ENCODE peak calls at places on chromosomes 3 and 15, in five cellular contexts. M is SJSA1; I is iris pigment epithelial cell; W is CD8-positive, alpha-beta T cell; D is stimulated activated CD4-positive, alpha-beta T cell treated with anti-CD3 and anti-CD28 coated beads, Interleukin-1b, Interleukin-23, amount 100 ng/mL, for 4 hours. R is an unnamed sample.

GRCh38 chr3:13057641-13058040 is 15.6 kb downstream of the IQSEC1 start:
- DNase-seq in W (no peak), M (no peak), I (no peak), D (no peak), R (no peak)

GRCh38 chr15:40441012-40441735 is 421 bp downstream of the BAHD1 start:
- DNase-seq in D (no peak), W (no peak), M (peak; percentile 38), I (no peak), R (no peak)

GRCh38 chr3:102307442-102307841 is 127.4 kb upstream of the ZPLD1 start:
- DNase-seq in I (no peak), D (no peak), W (no peak), M (no peak), R (no peak)

GRCh38 chr3:36846406-36846805 is 82.1 kb upstream of the DCLK3 start:
- DNase-seq in D (no peak), W (no peak), I (no peak), M (no peak), R (no peak)

GRCh38 chr3:158775801-158776399 is 26.0 kb upstream of the MFSD1 start:
- DNase-seq in I (peak; percentile 65), D (no peak), W (no peak), M (no peak), R (no peak)

GRCh38 chr3:105647047-105647446 is 221.8 kb downstream of the CBLB start:
- DNase-seq in W (no peak), M (peak; percentile 48), I (peak; percentile 97), D (no peak), R (peak; percentile 21)

GRCh38 chr3:129624347-129625070 is 18.0 kb upstream of the PLXND1 start:
- DNase-seq in W (no peak), M (no peak), D (no peak), I (no peak), R (no peak)

GRCh38 chr15:99249270-99249817 is at the start of gene TTC23:
- DNase-seq in M (peak; percentile 86), I (peak; percentile 92), W (no peak), D (no peak), R (peak; percentile 55)

GRCh38 chr15:88982304-88982945 is 69.2 kb upstream of the MFGE8 start:
- DNase-seq in W (no peak), I (peak; percentile 59), D (no peak), M (no peak), R (peak; percentile 43)

GRCh38 chr15:25766421-25766820 is 96.7 kb downstream of the ATP10A start:
- DNase-seq in W (no peak), I (no peak), M (no peak), D (no peak), R (no peak)